ENCODE peak calls at places on chromosomes 12 and 14, in six cellular contexts. V is stimulated activated CD4-positive, alpha-beta T cell treated with anti-CD3 and anti-CD28 coated beads, Interleukin-2, amount 100 ng/mL, for 48 hours; F is adrenal gland; P is Right ventricle myocardium inferior; T is SK-N-DZ; I is activated CD4-positive, CD25-positive, alpha-beta regulatory T cell. K is an unnamed sample.

GRCh38 chr12:1380171-1380974 is 214.0 kb downstream of the FBXL14 start:
- DNase-seq in P (no peak), F (no peak), I (no peak), V (no peak), T (no peak), K (no peak)

GRCh38 chr14:75425443-75425842 is 2.4 kb upstream of the JDP2 start:
- DNase-seq in I (no peak), P (no peak), V (no peak), T (no peak), F (no peak), K (no peak)

GRCh38 chr14:66330916-66331315 is 155.3 kb upstream of the CCDC196 start:
- DNase-seq in P (no peak), V (no peak), I (no peak), T (no peak), F (peak), K (no peak)

GRCh38 chr14:38257500-38257899 is 1.6 kb upstream of the CLEC14A start:
- DNase-seq in V (no peak), F (no peak), T (no peak), P (no peak), I (no peak), K (no peak)

GRCh38 chr14:50045039-50045711 is 71.2 kb downstream of the VCPKMT start:
- DNase-seq in V (peak), T (no peak), F (peak), P (peak), I (peak), K (no peak)

GRCh38 chr12:25497021-25497420 is 56.1 kb downstream of the LMNTD1 start:
- DNase-seq in V (no peak), I (no peak), F (peak), T (no peak), P (no peak), K (no peak)

GRCh38 chr14:93924592-93925355 is 2.4 kb upstream of the FAM181A start:
- DNase-seq in T (no peak), I (no peak), P (no peak), V (no peak), F (no peak), K (no peak)

GRCh38 chr14:93035917-93036651 is 79.6 kb downstream of the ITPK1 start:
- DNase-seq in T (no peak), V (no peak), P (no peak), I (no peak), F (peak), K (no peak)

GRCh38 chr14:93984987-93985410 is 8.6 kb upstream of the ASB2 start:
- DNase-seq in I (no peak), F (peak), V (no peak), T (no peak), P (no peak), K (no peak)